ENCODE peak calls at places on chromosome 1, in eight cellular contexts. D, F, Q, C, X, J, A and B are unnamed samples.

GRCh38 chr1:204520834-204521709 is 4.9 kb downstream of the MDM4 start:
- DNase-seq in D (peak), X (no peak), C (peak), Q (peak), A (peak), F (peak), J (no peak), B (peak)

GRCh38 chr1:25711555-25712298 is 88.3 kb upstream of the SELENON start:
- DNase-seq in F (peak), Q (no peak), X (no peak), C (peak), D (no peak), A (no peak), J (peak), B (no peak)

GRCh38 chr1:221887091-221887746 is 145.3 kb upstream of the DUSP10 start:
- DNase-seq in F (peak), J (peak), X (no peak), C (peak), D (no peak), Q (peak), A (no peak), B (no peak)

GRCh38 chr1:170213598-170213997 is 67.8 kb downstream of the NTMT2 start:
- DNase-seq in J (no peak), F (no peak), Q (no peak), X (no peak), C (no peak), A (no peak), D (no peak), B (no peak)

GRCh38 chr1:46489638-46490602 is at the start of gene DMBX1:
- DNase-seq in X (no peak), J (no peak), D (peak), C (peak), F (peak), Q (no peak), A (peak), B (peak)

GRCh38 chr1:109214695-109215623 is 1.2 kb downstream of the SARS1 start:
- DNase-seq in X (peak), A (peak), Q (peak), F (peak), J (no peak), D (peak), C (peak), B (peak)

GRCh38 chr1:47732489-47732888 is 264.7 kb downstream of the TRABD2B start:
- DNase-seq in C (no peak), A (no peak), D (no peak), F (peak), Q (peak), J (no peak), X (no peak), B (no peak)

GRCh38 chr1:4130096-4130495 is 230.0 kb upstream of the C1orf174 start:
- DNase-seq in C (no peak), A (no peak), J (no peak), D (no peak), F (no peak), Q (no peak), X (no peak), B (no peak)

GRCh38 chr1:205456868-205457724 is 1.3 kb upstream of the BLACAT1 start:
- DNase-seq in X (no peak), F (no peak), Q (no peak), C (peak), J (no peak), D (no peak), A (no peak), B (no peak)

GRCh38 chr1:44775930-44776748 is 799 bp downstream of the RPS8 start:
- DNase-seq in C (peak), X (no peak), F (no peak), Q (no peak), A (no peak), J (no peak), D (peak), B (no peak)

GRCh38 chr1:151638812-151639211 is 27.0 kb downstream of the SNX27 start:
- DNase-seq in X (no peak), F (no peak), J (no peak), Q (no peak), D (no peak), C (no peak), A (no peak), B (no peak)

GRCh38 chr1:151641229-151641628 is 29.4 kb downstream of the SNX27 start:
- DNase-seq in X (no peak), F (peak), C (peak), A (no peak), Q (no peak), D (no peak), J (no peak), B (no peak)

GRCh38 chr1:151639466-151639865 is 27.6 kb downstream of the SNX27 start:
- DNase-seq in J (no peak), C (peak), F (peak), Q (peak), D (no peak), X (no peak), A (no peak), B (no peak)

GRCh38 chr1:151638074-151638775 is 26.4 kb downstream of the SNX27 start:
- DNase-seq in Q (no peak), J (no peak), X (no peak), F (no peak), C (no peak), A (no peak), D (no peak), B (no peak)

DNA sequence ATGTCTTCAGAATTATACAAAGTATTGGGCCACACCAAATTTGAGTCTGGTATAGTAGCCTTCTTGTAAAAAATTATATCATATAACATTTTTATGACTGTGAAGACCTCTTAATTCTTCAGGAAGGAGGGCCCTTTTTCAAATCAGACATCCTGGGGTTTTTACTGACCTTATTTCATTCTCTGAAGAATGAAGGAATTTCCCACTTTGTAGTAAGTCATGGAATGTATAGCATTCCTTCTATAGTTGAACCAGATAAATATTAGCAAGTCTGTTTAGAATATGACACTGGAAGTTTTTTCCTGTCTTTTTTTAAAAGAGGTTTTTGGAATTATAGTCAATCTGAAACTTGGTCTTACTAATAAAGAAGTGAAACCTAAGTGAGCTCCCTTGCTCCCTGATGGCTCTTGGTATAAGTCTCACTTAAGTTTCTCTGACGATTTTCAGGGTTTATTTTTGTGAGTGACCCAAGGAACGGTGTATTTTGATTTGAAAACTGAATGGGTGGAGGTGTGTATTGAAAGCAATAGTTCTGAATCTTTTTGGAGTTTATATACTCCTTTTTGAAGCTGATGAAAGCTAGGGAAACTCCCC is 23.7 kb downstream of the SNX27 start:
- DNase-seq in D (peak), J (no peak), X (no peak), C (no peak), A (peak), F (no peak), Q (no peak), B (peak)
- TF ChIP-seq CTCF in D (no peak), J (no peak), X (no peak), C (no peak), A (no peak), F (no peak), Q (no peak), B (no peak)

GRCh38 chr1:7117599-7118281 is 332.5 kb downstream of the CAMTA1 start:
- DNase-seq in Q (peak), D (no peak), C (peak), F (peak), A (no peak), X (peak), J (no peak), B (no peak)
- TF ChIP-seq CTCF in Q (peak), D (no peak), C (peak), F (peak), A (no peak), X (peak), J (no peak), B (no peak)

DNA sequence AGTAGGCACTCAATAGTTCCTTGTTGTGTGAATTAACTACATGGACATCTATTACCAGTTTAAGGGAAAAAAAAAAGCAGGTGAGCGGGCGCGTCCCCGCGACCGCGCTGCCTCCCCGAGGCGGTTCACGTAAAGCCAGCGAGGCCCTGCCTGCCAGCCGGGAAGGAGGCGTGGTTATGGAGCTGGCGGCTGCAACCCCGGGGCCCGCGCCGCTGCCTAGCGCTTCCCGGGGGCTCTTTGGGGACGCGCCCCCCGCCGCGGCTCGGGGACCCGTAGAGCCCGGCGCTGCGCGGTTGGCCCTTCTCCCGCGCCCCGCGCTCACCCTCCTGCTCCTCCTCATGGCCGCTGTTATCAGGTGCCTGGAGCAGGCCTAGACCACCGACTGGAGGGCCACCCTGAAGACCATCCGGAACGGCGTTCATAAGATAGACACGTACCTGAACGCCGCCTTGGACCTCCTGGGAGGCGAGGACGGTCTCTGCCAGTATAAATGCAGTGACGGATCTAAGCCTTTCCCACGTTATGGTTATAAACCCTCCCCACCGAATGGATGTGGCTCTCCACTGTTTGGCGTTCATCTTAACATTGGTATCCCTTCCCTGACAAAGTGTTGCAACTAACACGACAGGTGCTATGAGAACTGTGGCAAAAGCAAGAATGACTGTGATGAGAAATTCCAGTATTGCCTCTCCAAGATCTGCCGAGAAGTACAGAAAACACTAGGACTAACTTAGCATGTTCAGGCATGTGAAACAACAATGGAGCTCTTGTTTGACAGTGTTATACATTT is 2.6 kb upstream of the CC2D1B start:
- DNase-seq in Q (peak), C (peak), A (peak), X (no peak), J (peak), F (peak), D (peak), B (peak)
- TF ChIP-seq CTCF in Q (peak), C (peak), A (no peak), X (no peak), J (no peak), F (peak), D (no peak), B (peak)

DNA sequence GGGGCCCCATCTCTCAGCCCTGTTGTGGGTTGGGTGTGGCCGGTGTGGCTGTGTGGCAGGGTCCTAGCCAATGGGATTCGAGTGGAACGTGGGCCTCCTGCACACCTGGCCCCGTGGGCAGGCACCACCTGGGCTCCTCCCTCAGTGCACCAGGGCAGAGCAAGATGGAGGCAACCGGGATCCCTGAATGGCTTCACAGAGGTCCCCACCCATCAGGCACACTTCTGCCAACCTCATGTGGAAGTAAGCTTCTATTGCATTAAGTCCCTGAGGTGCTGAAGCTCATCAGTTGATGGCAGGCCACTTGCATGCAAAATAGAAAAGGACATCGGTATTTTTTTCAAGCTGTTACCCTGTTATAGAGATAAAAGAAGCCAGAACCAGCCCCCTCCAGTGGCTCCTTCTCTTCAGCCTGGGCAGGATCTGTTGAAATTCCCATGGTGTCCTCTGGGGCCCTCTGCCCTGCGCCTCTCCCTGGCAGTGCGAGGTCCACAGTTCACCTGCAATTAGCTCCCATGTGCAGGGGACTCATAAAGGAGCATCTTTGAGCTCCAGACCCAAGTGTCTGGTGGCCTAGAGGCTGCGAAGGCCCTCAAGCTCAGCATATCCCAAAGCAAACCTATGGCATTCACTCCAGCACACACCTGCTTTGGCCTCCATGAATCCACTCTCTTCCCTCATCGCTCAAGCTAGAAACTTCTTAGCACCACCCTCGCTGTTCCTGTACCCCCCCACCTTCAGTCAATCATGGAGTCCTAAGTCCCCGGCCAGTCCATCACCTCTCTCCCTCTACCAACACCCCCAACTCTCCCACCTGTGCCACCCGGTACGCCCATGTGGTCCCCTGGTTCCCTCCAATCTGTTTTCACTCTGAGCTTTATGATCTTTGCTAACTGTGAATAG is 2.1 kb upstream of the SLC45A1 start:
- DNase-seq in J (no peak), X (no peak), F (no peak), Q (no peak), C (no peak), A (no peak), D (no peak), B (no peak)
- TF ChIP-seq CTCF in J (no peak), X (peak), F (peak), Q (peak), C (peak), A (no peak), D (no peak), B (no peak)